ENCODE peak calls at places on chromosomes 11 and 22, in ten cellular contexts. Z is HCT116, K is transverse colon, M is spleen, G is Panc1, H is stomach, O is endothelial cell of umbilical vein, J is suprapubic skin, N is breast epithelium, C is K562. I is an unnamed sample.

GRCh38 chr11:14773755-14774154 is 118.3 kb downstream of the CYP2R1 start:
- DNase-seq in Z (no peak), K (no peak), M (no peak), G (no peak), H (no peak), O (no peak), J (no peak), N (no peak), C (no peak), I (no peak)

GRCh38 chr11:2122907-2123627 is 16.1 kb downstream of the IGF2 start:
- DNase-seq in Z (no peak), K (no peak), M (peak), G (no peak), H (no peak), O (peak), J (no peak), N (no peak), C (peak), I (no peak)

GRCh38 chr11:44607324-44607962 is 42.0 kb downstream of the CD82 start:
- DNase-seq in Z (no peak), K (no peak), M (no peak), G (no peak), H (no peak), O (no peak), J (no peak), N (no peak), C (peak), I (no peak)

GRCh38 chr11:19805827-19806226 is 93.2 kb downstream of the NAV2 start:
- DNase-seq in Z (no peak), K (no peak), M (no peak), G (no peak), H (no peak), O (no peak), J (no peak), N (no peak), C (no peak), I (no peak)

GRCh38 chr22:24683671-24684070 is 80.7 kb downstream of the GGT1 start:
- DNase-seq in Z (no peak), K (no peak), M (no peak), G (no peak), H (no peak), O (no peak), J (no peak), N (no peak), C (no peak), I (no peak)

GRCh38 chr11:27570542-27570941 is 64.0 kb upstream of the LIN7C start:
- DNase-seq in Z (no peak), K (no peak), M (no peak), G (no peak), H (no peak), O (no peak), J (no peak), N (no peak), C (no peak), I (no peak)

GRCh38 chr11:62427630-62428233 is 8.9 kb downstream of the SCGB1A1 start:
- DNase-seq in Z (no peak), K (no peak), M (no peak), G (no peak), H (no peak), O (no peak), J (no peak), N (no peak), C (no peak), I (no peak)

GRCh38 chr11:134036484-134037092 is 32.3 kb upstream of the JAM3 start:
- DNase-seq in Z (no peak), K (no peak), M (no peak), G (no peak), H (no peak), O (no peak), J (no peak), N (no peak), C (no peak), I (no peak)

GRCh38 chr11:31812392-31813241 is 1.5 kb upstream of the PAX6 start:
- DNase-seq in Z (no peak), K (no peak), M (peak), G (no peak), H (no peak), O (peak), J (no peak), N (no peak), C (no peak), I (peak)

GRCh38 chr11:118612378-118612777 is 5.0 kb downstream of the PHLDB1 start:
- DNase-seq in Z (no peak), K (no peak), M (peak), G (no peak), H (no peak), O (peak), J (peak), N (peak), C (no peak), I (no peak)

GRCh38 chr11:820655-821512 is 2.2 kb downstream of the PNPLA2 start:
- DNase-seq in Z (no peak), K (peak), M (peak), G (no peak), H (peak), O (peak), J (no peak), N (peak), C (no peak), I (no peak)
- TF ChIP-seq POLR2AphosphoS5 in Z (no peak), K (peak), M (peak), G (peak), H (peak), O (no peak), J (peak), N (peak), C (no peak), I (peak)

GRCh38 chr11:96145163-96145585 is 197.8 kb downstream of the MAML2 start:
- DNase-seq in Z (no peak), K (no peak), M (no peak), G (no peak), H (no peak), O (no peak), J (no peak), N (no peak), C (no peak), I (no peak)
- TF ChIP-seq POLR2AphosphoS5 in Z (no peak), K (no peak), M (no peak), G (no peak), H (no peak), O (no peak), J (no peak), N (no peak), C (no peak), I (no peak)

GRCh38 chr11:34637303-34637702 is 16.4 kb downstream of the EHF start:
- DNase-seq in Z (no peak), K (no peak), M (no peak), G (no peak), H (peak), O (no peak), J (no peak), N (no peak), C (no peak), I (no peak)

GRCh38 chr11:34641456-34641855 is 20.6 kb downstream of the EHF start:
- DNase-seq in Z (no peak), K (no peak), M (no peak), G (no peak), H (no peak), O (no peak), J (no peak), N (no peak), C (no peak), I (no peak)

GRCh38 chr11:34640050-34640971 is 19.4 kb downstream of the EHF start:
- DNase-seq in Z (no peak), K (peak), M (no peak), G (no peak), H (peak), O (no peak), J (no peak), N (peak), C (no peak), I (no peak)

GRCh38 chr11:34638897-34639296 is 18.0 kb downstream of the EHF start:
- DNase-seq in Z (no peak), K (no peak), M (no peak), G (no peak), H (no peak), O (no peak), J (no peak), N (no peak), C (no peak), I (no peak)

GRCh38 chr11:34639545-34639944 is 18.7 kb downstream of the EHF start:
- DNase-seq in Z (no peak), K (peak), M (no peak), G (no peak), H (no peak), O (no peak), J (no peak), N (no peak), C (no peak), I (no peak)
- TF ChIP-seq POLR2AphosphoS5 in Z (no peak), K (no peak), M (no peak), G (no peak), H (no peak), O (no peak), J (no peak), N (no peak), C (no peak), I (no peak)

GRCh38 chr22:31102441-31103081 is 4.8 kb downstream of the SELENOM start:
- DNase-seq in Z (no peak), K (peak), M (peak), G (no peak), H (peak), O (peak), J (peak), N (peak), C (no peak), I (no peak)
- TF ChIP-seq POLR2AphosphoS5 in Z (no peak), K (peak), M (peak), G (no peak), H (peak), O (no peak), J (peak), N (peak), C (no peak), I (peak)

GRCh38 chr11:102318469-102318868 is 1.2 kb downstream of the BIRC3 start:
- DNase-seq in Z (no peak), K (peak), M (peak), G (no peak), H (peak), O (no peak), J (no peak), N (no peak), C (no peak), I (no peak)

GRCh38 chr11:102320166-102320565 is 2.9 kb downstream of the BIRC3 start:
- DNase-seq in Z (no peak), K (no peak), M (no peak), G (no peak), H (no peak), O (no peak), J (no peak), N (no peak), C (no peak), I (no peak)

GRCh38 chr11:102320679-102321078 is 3.4 kb downstream of the BIRC3 start:
- DNase-seq in Z (no peak), K (no peak), M (no peak), G (no peak), H (no peak), O (no peak), J (no peak), N (no peak), C (no peak), I (no peak)

GRCh38 chr11:102317768-102318103 is 452 bp downstream of the BIRC3 start:
- DNase-seq in Z (no peak), K (no peak), M (no peak), G (no peak), H (no peak), O (no peak), J (no peak), N (no peak), C (no peak), I (no peak)

GRCh38 chr11:102319544-102319943 is 2.3 kb downstream of the BIRC3 start:
- DNase-seq in Z (no peak), K (no peak), M (no peak), G (no peak), H (no peak), O (no peak), J (no peak), N (no peak), C (no peak), I (no peak)
- TF ChIP-seq POLR2AphosphoS5 in Z (no peak), K (no peak), M (no peak), G (peak), H (no peak), O (no peak), J (no peak), N (no peak), C (no peak), I (no peak)

GRCh38 chr11:115527534-115528125 is 23.4 kb upstream of the CADM1 start:
- DNase-seq in Z (no peak), K (no peak), M (no peak), G (no peak), H (no peak), O (no peak), J (no peak), N (no peak), C (no peak), I (no peak)
- TF ChIP-seq POLR2AphosphoS5 in Z (no peak), K (no peak), M (no peak), G (no peak), H (no peak), O (no peak), J (no peak), N (no peak), C (no peak), I (no peak)

GRCh38 chr22:45896153-45896951 is 80.6 kb downstream of the WNT7B start:
- DNase-seq in Z (no peak), K (no peak), M (no peak), G (no peak), H (no peak), O (no peak), J (no peak), N (peak), C (no peak), I (no peak)
- TF ChIP-seq POLR2AphosphoS5 in Z (no peak), K (no peak), M (no peak), G (no peak), H (no peak), O (no peak), J (no peak), N (no peak), C (no peak), I (peak)

GRCh38 chr11:64268028-64268686 is 16.3 kb downstream of the BAD start:
- DNase-seq in Z (no peak), K (no peak), M (peak), G (no peak), H (no peak), O (no peak), J (no peak), N (no peak), C (no peak), I (no peak)
- TF ChIP-seq POLR2AphosphoS5 in Z (no peak), K (no peak), M (no peak), G (peak), H (no peak), O (no peak), J (no peak), N (no peak), C (no peak), I (no peak)

GRCh38 chr22:37607912-37608476 is 640 bp upstream of the GGA1 start:
- DNase-seq in Z (no peak), K (peak), M (no peak), G (no peak), H (no peak), O (no peak), J (no peak), N (no peak), C (no peak), I (no peak)

GRCh38 chr22:37611202-37611601 is 2.6 kb downstream of the GGA1 start:
- DNase-seq in Z (no peak), K (no peak), M (no peak), G (no peak), H (no peak), O (no peak), J (no peak), N (no peak), C (no peak), I (no peak)

GRCh38 chr22:37608477-37609239 is at the start of gene GGA1:
- DNase-seq in Z (peak), K (peak), M (peak), G (peak), H (peak), O (peak), J (peak), N (peak), C (peak), I (peak)

GRCh38 chr22:37610480-37611148 is 2.0 kb downstream of the GGA1 start:
- DNase-seq in Z (no peak), K (peak), M (peak), G (no peak), H (no peak), O (no peak), J (no peak), N (no peak), C (no peak), I (no peak)

DNA sequence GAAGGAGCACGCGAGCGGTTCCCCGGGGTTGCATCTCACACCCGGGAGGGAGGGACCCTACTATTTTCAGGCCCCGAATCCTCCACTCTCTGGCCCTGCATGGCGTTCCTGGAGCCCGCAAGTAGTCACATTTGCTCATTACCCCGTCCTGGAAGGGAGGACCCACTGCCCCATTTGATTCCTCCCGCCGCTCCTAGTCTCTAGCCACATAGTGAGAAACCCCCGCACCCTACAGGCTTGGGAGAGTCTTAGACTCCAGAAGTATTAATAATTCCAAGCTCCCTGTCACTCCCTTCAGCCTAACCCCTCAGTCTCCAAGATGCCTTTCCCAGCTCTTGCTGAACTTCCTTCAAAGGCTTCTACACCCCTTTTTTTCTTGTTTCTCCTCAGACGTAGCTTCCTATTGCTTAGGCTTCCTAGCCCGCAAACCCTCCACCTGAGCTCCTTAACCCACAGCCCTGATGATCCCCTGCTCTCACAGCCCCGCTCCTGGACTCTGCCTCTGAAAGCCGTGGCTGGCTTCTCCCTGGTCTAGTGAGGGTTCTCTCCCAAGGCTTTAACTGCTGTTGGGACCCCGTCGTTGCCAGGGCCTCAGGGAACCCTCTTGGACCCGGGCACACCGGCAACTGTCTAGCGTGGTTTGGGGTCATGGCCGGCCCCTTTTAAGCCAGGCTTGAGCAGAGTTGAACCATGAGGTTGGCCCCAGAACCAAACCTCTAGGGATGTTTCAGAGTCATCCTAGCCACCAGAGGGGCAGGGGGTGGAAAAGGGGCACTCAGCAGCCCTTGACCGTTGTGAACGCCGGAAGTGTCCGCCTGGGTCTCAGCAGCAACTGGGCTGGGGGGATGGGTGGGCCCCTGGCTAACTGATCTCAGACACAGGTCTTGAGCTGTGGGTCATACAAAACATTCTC is 862 bp downstream of the GGA1 start:
- DNase-seq in Z (no peak), K (no peak), M (no peak), G (no peak), H (no peak), O (no peak), J (no peak), N (no peak), C (peak), I (no peak)
- TF ChIP-seq POLR2AphosphoS5 in Z (no peak), K (no peak), M (no peak), G (no peak), H (no peak), O (no peak), J (no peak), N (no peak), C (no peak), I (no peak)